ENCODE peak calls at places on chromosomes 16 and 17, in ten cellular contexts. N, G, R, U, K, D, Y, I, Q and T are unnamed samples.

GRCh38 chr16:396199-396598 is 800 bp upstream of the NME4 start:
- DNase-seq in Q (no peak), Y (no peak), N (no peak), R (no peak), U (no peak), K (no peak), I (no peak), D (no peak), G (no peak), T (no peak)

GRCh38 chr17:14448816-14449215 is 147.9 kb downstream of the HS3ST3B1 start:
- DNase-seq in D (no peak), Y (no peak), U (no peak), I (no peak), K (no peak), G (no peak), R (no peak), Q (no peak), N (no peak), T (no peak)

GRCh38 chr16:29182501-29182900 is 197.6 kb downstream of the LAT start:
- DNase-seq in K (no peak), D (no peak), R (no peak), I (no peak), U (peak; percentile 88), N (no peak), Y (no peak), Q (no peak), G (no peak), T (no peak)

GRCh38 chr16:66988197-66988788 is at the start of gene CES4A:
- DNase-seq in R (no peak), I (no peak), G (no peak), U (no peak), D (no peak), N (no peak), Q (no peak), K (peak; percentile 87), Y (peak; percentile 53), T (peak; percentile 72)

GRCh38 chr17:7560172-7561027 is 1.3 kb upstream of the SENP3 start:
- DNase-seq in G (peak; percentile 56), Y (peak; percentile 44), N (peak; percentile 81), U (peak; percentile 84), Q (no peak), D (no peak), R (no peak), K (no peak), I (no peak), T (peak; percentile 65)

GRCh38 chr16:2779151-2779920 is 2.3 kb upstream of the ELOB start:
- DNase-seq in G (no peak), Q (no peak), I (no peak), N (no peak), R (no peak), Y (no peak), U (no peak), K (peak; percentile 38), D (no peak), T (no peak)

GRCh38 chr16:66970775-66971725 is 10.0 kb downstream of the CES3 start:
- DNase-seq in D (no peak), Y (no peak), N (no peak), R (no peak), Q (no peak), K (no peak), I (no peak), U (peak; percentile 32), G (no peak), T (peak; percentile 38)

GRCh38 chr17:44353656-44354331 is 8.7 kb downstream of the GRN start:
- DNase-seq in R (no peak), Q (no peak), Y (no peak), N (no peak), D (no peak), K (no peak), G (no peak), U (peak; percentile 82), I (no peak), T (peak; percentile 11)

GRCh38 chr17:72387487-72387886 is 266.7 kb downstream of the SOX9 start:
- DNase-seq in G (no peak), N (no peak), Y (peak; percentile 93), D (no peak), I (peak; percentile 83), Q (no peak), R (peak; percentile 88), U (no peak), K (no peak), T (peak; percentile 87)

GRCh38 chr17:9213311-9213655 is 192.0 kb downstream of the NTN1 start:
- DNase-seq in Q (no peak), R (no peak), N (no peak), D (no peak), Y (no peak), K (no peak), G (no peak), U (peak; percentile 35), I (no peak), T (no peak)

GRCh38 chr17:8146381-8147140 is 5.6 kb downstream of the PER1 start:
- DNase-seq in N (no peak), K (no peak), U (peak; percentile 24), I (no peak), Q (no peak), R (no peak), D (no peak), Y (no peak), G (no peak), T (no peak)

GRCh38 chr17:5837055-5837491 is 233.1 kb upstream of the WSCD1 start:
- DNase-seq in Q (no peak), N (no peak), U (no peak), I (no peak), R (peak; percentile 19), G (peak; percentile 69), D (no peak), K (no peak), Y (peak; percentile 62), T (no peak)

GRCh38 chr17:31581022-31581483 is 189.6 kb downstream of the RAB11FIP4 start:
- DNase-seq in R (no peak), G (peak; percentile 78), D (no peak), U (peak; percentile 91), N (no peak), Q (no peak), K (peak; percentile 65), I (no peak), Y (peak; percentile 88), T (peak; percentile 84)

GRCh38 chr16:50696126-50696525 is 2.7 kb downstream of the NOD2 start:
- DNase-seq in U (no peak), N (no peak), Y (no peak), R (no peak), I (no peak), K (no peak), G (no peak), Q (no peak), D (no peak), T (no peak)

GRCh38 chr16:81451753-81452680 is 7.4 kb downstream of the CMIP start:
- DNase-seq in N (no peak), D (no peak), I (no peak), G (no peak), Y (no peak), R (no peak), K (peak; percentile 66), Q (no peak), U (peak; percentile 65), T (no peak)

GRCh38 chr16:1335996-1336395 is 2.6 kb downstream of the BAIAP3 start:
- DNase-seq in I (no peak), Q (no peak), G (no peak), N (no peak), Y (no peak), R (no peak), K (no peak), U (no peak), D (no peak), T (no peak)

GRCh38 chr17:58330997-58331814 is 2.6 kb upstream of the TSPOAP1 start:
- DNase-seq in K (no peak), D (peak; percentile 54), N (peak; percentile 83), G (no peak), U (no peak), R (no peak), Y (no peak), Q (no peak), I (no peak), T (no peak)

GRCh38 chr17:48150602-48151001 is 43.0 kb downstream of the SNX11 start:
- DNase-seq in Y (no peak), Q (no peak), D (no peak), R (no peak), U (no peak), G (no peak), N (no peak), K (no peak), I (no peak), T (no peak)

DNA sequence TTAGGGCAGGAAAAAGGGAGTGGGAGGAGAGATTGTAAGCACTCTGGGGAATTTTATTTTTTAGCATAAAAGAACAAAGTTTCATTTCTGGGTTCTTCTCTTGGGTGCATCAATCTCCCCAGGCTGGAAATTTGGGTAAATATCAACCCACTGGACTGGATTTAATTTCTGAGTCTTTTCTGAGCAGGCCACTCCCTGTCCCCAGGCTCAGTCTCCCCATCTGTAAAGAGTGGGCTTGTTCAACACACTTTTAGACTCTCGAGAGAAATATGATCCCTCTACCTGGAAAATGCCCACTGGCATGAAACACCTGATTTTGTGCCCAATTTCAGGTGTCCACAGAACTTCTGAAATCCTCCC is 617 bp upstream of the VTN start:
- DNase-seq in Y (no peak), N (no peak), K (no peak), U (no peak), D (no peak), G (no peak), Q (no peak), R (no peak), I (no peak), T (no peak)
- H3K4me3 ChIP-seq in Y (no peak overlapping the region), N (peak overlapping the region; percentile 80), K (peak overlapping the region; percentile 92), U (no peak overlapping the region), D (peak overlapping the region; percentile 66), G (no peak overlapping the region), Q (peak overlapping the region; percentile 70), R (no peak overlapping the region), I (no peak overlapping the region), T (no peak overlapping the region)

GRCh38 chr17:61670691-61671090 is 79.7 kb upstream of the NACA2 start:
- DNase-seq in N (no peak), U (no peak), Y (no peak), G (no peak), K (no peak), D (no peak), R (no peak), Q (no peak), I (no peak), T (no peak)
- H3K4me3 ChIP-seq in N (no peak overlapping the region), U (no peak overlapping the region), Y (no peak overlapping the region), G (no peak overlapping the region), K (no peak overlapping the region), D (no peak overlapping the region), R (no peak overlapping the region), Q (no peak overlapping the region), I (no peak overlapping the region), T (no peak overlapping the region)

DNA sequence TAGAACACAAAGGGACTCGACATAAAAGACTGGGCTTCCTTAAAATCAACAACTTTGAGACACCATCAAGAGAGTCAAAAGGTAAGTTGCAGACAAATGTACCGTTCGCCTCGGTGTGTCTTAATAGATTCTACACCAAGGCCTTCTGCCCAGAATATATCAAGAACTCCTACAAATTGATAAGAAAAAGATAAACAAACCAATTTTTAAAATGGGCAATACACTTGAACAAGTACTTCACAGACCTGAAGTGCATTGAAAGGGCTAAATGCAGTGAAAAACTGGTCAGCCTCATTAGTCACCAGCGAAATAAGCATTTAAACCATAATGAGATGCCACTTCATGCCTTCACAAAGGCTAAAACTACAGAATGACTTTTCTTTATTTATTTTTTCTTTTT is 20.4 kb upstream of the BAHCC1 start:
- DNase-seq in D (no peak), K (no peak), R (no peak), U (no peak), N (no peak), G (no peak), Y (no peak), Q (no peak), I (no peak), T (no peak)
- H3K4me3 ChIP-seq in D (no peak overlapping the region), K (no peak overlapping the region), R (no peak overlapping the region), U (no peak overlapping the region), N (no peak overlapping the region), G (no peak overlapping the region), Y (no peak overlapping the region), Q (no peak overlapping the region), I (no peak overlapping the region), T (no peak overlapping the region)

GRCh38 chr16:87460936-87461335 is 31.9 kb downstream of the ZCCHC14 start:
- DNase-seq in Q (no peak), K (no peak), I (no peak), N (no peak), R (no peak), Y (no peak), D (no peak), U (no peak), G (no peak), T (no peak)
- H3K4me3 ChIP-seq in Q (no peak overlapping the region), K (no peak overlapping the region), I (no peak overlapping the region), N (no peak overlapping the region), R (no peak overlapping the region), Y (no peak overlapping the region), D (no peak overlapping the region), U (no peak overlapping the region), G (no peak overlapping the region), T (no peak overlapping the region)